ENCODE peak calls at places on chromosomes 5 and 9, in six cellular contexts. H is mesenchymal stem cell, O is IMR-90, W is H1, M is trophoblast cell, L is H9. N is an unnamed sample.

GRCh38 chr5:175378444-175379028 is 65.4 kb downstream of the DRD1 start:
- DNase-seq in L (no peak), W (no peak), H (peak; percentile 1), O (peak; percentile 85), M (no peak), N (no peak)

GRCh38 chr5:67493676-67494075 is 297.1 kb upstream of the CD180 start:
- DNase-seq in M (peak; percentile 32), H (peak; percentile 26), L (peak; percentile 63), W (no peak), O (no peak), N (no peak)

GRCh38 chr5:65213921-65214525 is 267.7 kb downstream of the ADAMTS6 start:
- DNase-seq in O (peak; percentile 39), M (peak; percentile 67), L (peak; percentile 63), W (no peak), H (peak; percentile 41), N (no peak)

GRCh38 chr5:160287378-160288051 is 24.8 kb downstream of the CCNJL start:
- DNase-seq in L (peak; percentile 94), O (no peak), W (peak; percentile 81), H (peak; percentile 67), M (no peak), N (peak; percentile 91)

GRCh38 chr5:180352116-180352975 is 790 bp downstream of the GFPT2 start:
- DNase-seq in M (peak; percentile 15), L (no peak), O (no peak), W (peak; percentile 65), H (peak; percentile 54), N (peak; percentile 47)

GRCh38 chr9:93592389-93593021 is 16.1 kb downstream of the PHF2 start:
- DNase-seq in M (no peak), H (no peak), W (peak; percentile 57), O (no peak), L (peak; percentile 85), N (no peak)

GRCh38 chr5:124743534-124744169 is 2.8 kb downstream of the ZNF608 start:
- DNase-seq in L (no peak), M (no peak), H (no peak), W (peak; percentile 41), O (no peak), N (no peak)

GRCh38 chr5:21654-22233 is 70.2 kb upstream of the PLEKHG4B start:
- DNase-seq in W (no peak), O (peak; percentile 18), L (no peak), H (no peak), M (no peak), N (no peak)

GRCh38 chr9:89427621-89428221 is 70.2 kb downstream of the SEMA4D start:
- DNase-seq in W (no peak), H (no peak), L (no peak), O (peak; percentile 49), M (no peak), N (no peak)

GRCh38 chr9:18480649-18481048 is 6.7 kb downstream of the ADAMTSL1 start:
- DNase-seq in W (no peak), O (peak; percentile 54), L (no peak), H (no peak), M (no peak), N (no peak)

DNA sequence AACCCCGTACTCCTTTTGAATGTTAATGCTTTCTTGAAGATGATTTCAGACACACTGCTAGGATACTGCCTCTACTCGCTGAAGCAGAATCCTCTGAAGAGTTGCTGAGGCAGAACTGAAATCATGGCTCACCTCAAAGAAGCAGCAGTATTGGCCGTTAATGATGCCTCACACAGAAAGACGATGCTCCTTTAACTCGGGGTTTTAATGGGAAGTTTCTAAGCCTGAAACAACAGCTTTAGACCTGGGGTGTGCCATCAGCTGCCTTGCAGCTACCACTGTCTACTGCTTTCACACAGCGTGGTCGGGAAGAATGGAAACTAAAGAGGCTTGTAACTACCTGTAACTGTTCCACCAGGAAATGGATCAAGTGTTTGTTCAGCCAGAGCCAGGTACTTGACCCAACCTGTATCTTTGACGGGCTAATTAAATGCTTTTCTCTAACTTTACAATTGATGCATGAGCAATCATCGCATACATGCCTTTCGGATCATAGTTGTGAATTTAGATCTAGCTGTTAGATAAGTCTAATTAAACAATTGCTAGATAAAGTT is at the start of gene CTXN3:
- DNase-seq in H (no peak), M (no peak), L (no peak), W (no peak), O (no peak), N (no peak)
- H2AFZ ChIP-seq in H (peak within 1 kb of the TSS; percentile 6), M (no peak within 1 kb of the TSS), L (peak within 1 kb of the TSS; percentile 72), W (peak within 1 kb of the TSS; percentile 91), O (no peak within 1 kb of the TSS), N (peak within 1 kb of the TSS; percentile 45)

DNA sequence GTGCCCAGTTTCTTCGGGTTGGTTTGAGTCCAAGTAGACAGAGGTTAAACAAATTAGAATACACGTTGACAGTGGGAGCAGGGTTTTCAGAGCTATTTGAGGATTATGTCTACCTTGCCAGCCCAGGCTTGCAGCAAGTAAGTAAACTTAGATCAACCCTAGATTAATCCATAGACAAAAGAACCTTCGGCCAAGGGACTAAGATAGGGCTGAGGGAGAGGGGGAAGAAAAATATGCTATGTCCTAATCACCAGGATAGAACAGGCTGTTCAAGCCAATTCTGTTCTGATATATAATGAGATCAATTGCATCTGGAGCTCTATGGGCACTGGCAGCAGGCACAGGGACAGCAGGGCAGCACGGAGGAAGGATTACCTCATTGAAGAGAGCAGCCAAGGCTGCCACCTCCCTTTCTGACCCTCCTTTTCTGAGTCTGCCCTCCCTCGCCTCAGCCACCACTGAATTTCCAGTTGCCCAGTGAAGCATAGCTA is 377.7 kb downstream of the PIK3R1 start:
- DNase-seq in H (no peak), W (no peak), M (no peak), O (no peak), L (no peak), N (no peak)
- H2BK5ac ChIP-seq in H (no peak overlapping the region), W (no peak overlapping the region), M (no peak overlapping the region), O (no peak overlapping the region), L (no peak overlapping the region), N (no peak overlapping the region)

GRCh38 chr5:151126199-151126645 is 31.4 kb downstream of the ANXA6 start:
- DNase-seq in M (peak; percentile 84), O (peak; percentile 51), H (peak; percentile 77), L (peak; percentile 79), W (peak; percentile 85), N (peak; percentile 78)

GRCh38 chr5:151130922-151131891 is 26.4 kb downstream of the ANXA6 start:
- DNase-seq in W (no peak), M (peak; percentile 77), H (no peak), L (no peak), O (peak; percentile 32), N (no peak)

GRCh38 chr5:151130235-151130921 is 27.2 kb downstream of the ANXA6 start:
- DNase-seq in H (no peak), W (no peak), M (peak; percentile 69), L (no peak), O (no peak), N (no peak)

GRCh38 chr5:151127926-151128325 is 29.7 kb downstream of the ANXA6 start:
- DNase-seq in O (no peak), M (no peak), L (no peak), H (no peak), W (no peak), N (no peak)

GRCh38 chr5:151128817-151129216 is 28.8 kb downstream of the ANXA6 start:
- DNase-seq in L (no peak), H (no peak), O (no peak), W (no peak), M (no peak), N (no peak)
- H2AFZ ChIP-seq in L (no peak overlapping the region), H (no peak overlapping the region), O (no peak overlapping the region), W (no peak overlapping the region), M (no peak overlapping the region), N (no peak overlapping the region)

DNA sequence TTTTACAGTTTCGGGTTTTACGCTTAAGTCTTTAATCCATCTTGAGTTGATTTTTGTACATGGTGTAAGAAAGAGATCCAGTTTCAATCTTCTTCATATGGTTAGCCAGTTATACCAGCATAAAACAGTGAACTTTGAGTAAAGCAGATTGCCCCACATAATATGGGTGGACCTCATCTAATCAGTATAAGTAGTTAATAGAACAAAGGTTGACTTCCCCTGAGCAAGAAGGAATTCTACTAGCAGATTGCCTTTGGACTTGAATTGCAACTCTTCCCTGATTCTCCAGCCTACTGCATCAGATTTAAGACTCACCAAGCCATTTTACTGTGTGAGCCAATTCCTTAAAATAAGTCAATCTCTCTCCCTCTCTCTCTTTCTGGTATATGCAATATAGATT is 173.2 kb downstream of the SNCAIP start:
- DNase-seq in W (no peak), L (no peak), M (peak; percentile 56), O (no peak), H (no peak), N (no peak)
- H2BK5ac ChIP-seq in W (no peak overlapping the region), L (no peak overlapping the region), M (no peak overlapping the region), O (no peak overlapping the region), H (no peak overlapping the region), N (no peak overlapping the region)

GRCh38 chr5:91024160-91024559 is 359.0 kb downstream of the ARRDC3 start:
- DNase-seq in L (no peak), M (no peak), O (no peak), W (no peak), H (no peak), N (no peak)
- H2AFZ ChIP-seq in L (no peak overlapping the region), M (no peak overlapping the region), O (no peak overlapping the region), W (no peak overlapping the region), H (no peak overlapping the region), N (no peak overlapping the region)

GRCh38 chr9:32550609-32551490 is 1.3 kb upstream of the SMIM27 start:
- DNase-seq in L (peak; percentile 99), H (peak; percentile 95), M (peak; percentile 90), W (peak; percentile 97), O (peak; percentile 91), N (peak; percentile 97)

GRCh38 chr9:32554107-32554506 is 1.7 kb upstream of the TOPORS start:
- DNase-seq in W (no peak), H (peak; percentile 10), L (no peak), M (no peak), O (peak; percentile 29), N (no peak)

GRCh38 chr9:32551491-32552049 is 557 bp upstream of the SMIM27 start:
- DNase-seq in O (peak; percentile 36), L (peak; percentile 33), H (peak; percentile 70), W (peak; percentile 55), M (peak; percentile 52), N (peak; percentile 49)

GRCh38 chr9:32550046-32550608 is 2.0 kb upstream of the SMIM27 start:
- DNase-seq in M (no peak), H (peak; percentile 58), W (no peak), L (no peak), O (peak; percentile 53), N (peak; percentile 12)

DNA sequence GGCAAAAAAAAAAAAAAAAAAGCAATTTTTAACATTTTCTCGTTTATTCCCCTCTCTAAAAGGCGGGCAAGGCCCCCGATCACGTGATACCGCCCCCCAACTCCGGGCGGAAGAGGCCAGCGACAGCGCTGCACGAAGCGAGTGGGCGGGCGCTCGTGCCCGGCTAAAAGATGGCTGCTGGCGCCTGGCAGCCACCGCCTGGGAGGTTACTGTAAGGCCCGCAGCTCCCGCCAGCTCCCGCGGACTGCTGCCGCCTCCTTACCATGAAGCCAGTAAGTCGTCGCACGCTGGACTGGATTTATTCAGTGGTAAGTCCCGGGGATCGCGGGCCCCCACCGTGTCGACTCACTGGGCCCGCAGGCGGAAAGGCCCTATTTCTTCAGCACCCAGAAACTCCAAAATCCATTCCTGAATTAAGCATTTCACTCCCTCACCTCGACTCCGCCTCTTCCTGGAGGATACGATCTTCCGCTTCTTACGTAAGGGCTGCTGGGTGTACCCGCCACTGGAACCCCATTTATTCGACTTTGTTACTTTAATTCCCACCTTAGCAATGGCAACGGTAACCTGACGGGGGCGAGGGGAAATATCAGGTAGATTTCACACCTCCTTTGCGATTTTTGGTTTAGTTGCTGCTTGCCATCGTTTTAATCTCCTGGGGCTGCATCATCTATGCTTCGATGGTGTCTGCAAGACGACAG is at the start of the genes SMIM27 and TOPORS:
- DNase-seq in W (peak; percentile 89), H (peak; percentile 94), M (peak; percentile 95), L (peak; percentile 91), O (peak; percentile 88), N (peak; percentile 78)
- H2BK5ac ChIP-seq in W (peak within 1 kb of the TSS; percentile 80), H (peak within 1 kb of the TSS; percentile 81), M (peak within 1 kb of the TSS; percentile 97), L (no peak within 1 kb of the TSS), O (peak within 1 kb of the TSS; percentile 82), N (peak within 1 kb of the TSS; percentile 44)

GRCh38 chr9:27108981-27109541 is at the start of gene TEK:
- DNase-seq in H (peak; percentile 78), W (no peak), L (peak; percentile 47), M (peak; percentile 21), O (peak; percentile 44), N (peak; percentile 33)
- H2AFZ ChIP-seq in H (peak within 1 kb of the TSS; percentile 29), W (peak within 1 kb of the TSS; percentile 93), L (peak within 1 kb of the TSS; percentile 57), M (peak within 1 kb of the TSS; percentile 45), O (peak within 1 kb of the TSS; percentile 88), N (peak within 1 kb of the TSS; percentile 58)